ENCODE peak calls at places on chromosomes 16 and 17, in five cellular contexts. K, N, C, X and O are unnamed samples.

GRCh38 chr16:77951788-77952187 is 70.6 kb upstream of the CLEC3A start:
- DNase-seq in C (no peak), X (no peak), K (no peak), N (peak; percentile 91), O (peak; percentile 81)

GRCh38 chr17:71237903-71238538 is 882.8 kb upstream of the SOX9 start:
- DNase-seq in K (peak; percentile 53), N (peak; percentile 11), C (no peak), X (no peak), O (no peak)

GRCh38 chr17:75856062-75856681 is 1.0 kb upstream of the WBP2 start:
- DNase-seq in C (no peak), N (peak; percentile 53), K (peak; percentile 31), X (no peak), O (no peak)

GRCh38 chr16:20001856-20002707 is 71.6 kb downstream of the GPR139 start:
- DNase-seq in N (no peak), K (no peak), X (no peak), C (no peak), O (no peak)

GRCh38 chr16:11627822-11628457 is 40.3 kb upstream of the SNN start:
- DNase-seq in C (no peak), K (peak; percentile 60), N (no peak), X (no peak), O (peak; percentile 80)

GRCh38 chr16:81697321-81697885 is 81.7 kb upstream of the PLCG2 start:
- DNase-seq in N (peak; percentile 85), C (peak; percentile 77), K (peak; percentile 54), X (no peak), O (peak; percentile 70)

GRCh38 chr16:35798885-35799426 is 2339.5 kb downstream of the TP53TG3F start:
- DNase-seq in K (no peak), N (no peak), X (no peak), C (no peak), O (no peak)

GRCh38 chr17:50056217-50056960 is 479 bp downstream of the ITGA3 start:
- DNase-seq in X (peak; percentile 76), K (peak; percentile 69), C (peak; percentile 88), N (peak; percentile 93), O (peak; percentile 89)

GRCh38 chr16:58022601-58023371 is 2.8 kb upstream of the MMP15 start:
- DNase-seq in N (peak; percentile 42), X (no peak), C (no peak), K (peak; percentile 68), O (no peak)

GRCh38 chr16:57186630-57187507 is 740 bp downstream of the RSPRY1 start:
- DNase-seq in X (peak; percentile 29), N (peak; percentile 77), K (no peak), C (peak; percentile 28), O (peak; percentile 52)

GRCh38 chr16:4768549-4769305 is 1.8 kb upstream of the ZNF500 start:
- DNase-seq in N (peak; percentile 98), K (peak; percentile 92), C (peak; percentile 98), X (peak; percentile 96), O (peak; percentile 96)
- H2BK120ac ChIP-seq in N (no peak overlapping the region), K (peak overlapping the region; percentile 44), C (no peak overlapping the region), X (no peak overlapping the region), O (peak overlapping the region; percentile 26)

DNA sequence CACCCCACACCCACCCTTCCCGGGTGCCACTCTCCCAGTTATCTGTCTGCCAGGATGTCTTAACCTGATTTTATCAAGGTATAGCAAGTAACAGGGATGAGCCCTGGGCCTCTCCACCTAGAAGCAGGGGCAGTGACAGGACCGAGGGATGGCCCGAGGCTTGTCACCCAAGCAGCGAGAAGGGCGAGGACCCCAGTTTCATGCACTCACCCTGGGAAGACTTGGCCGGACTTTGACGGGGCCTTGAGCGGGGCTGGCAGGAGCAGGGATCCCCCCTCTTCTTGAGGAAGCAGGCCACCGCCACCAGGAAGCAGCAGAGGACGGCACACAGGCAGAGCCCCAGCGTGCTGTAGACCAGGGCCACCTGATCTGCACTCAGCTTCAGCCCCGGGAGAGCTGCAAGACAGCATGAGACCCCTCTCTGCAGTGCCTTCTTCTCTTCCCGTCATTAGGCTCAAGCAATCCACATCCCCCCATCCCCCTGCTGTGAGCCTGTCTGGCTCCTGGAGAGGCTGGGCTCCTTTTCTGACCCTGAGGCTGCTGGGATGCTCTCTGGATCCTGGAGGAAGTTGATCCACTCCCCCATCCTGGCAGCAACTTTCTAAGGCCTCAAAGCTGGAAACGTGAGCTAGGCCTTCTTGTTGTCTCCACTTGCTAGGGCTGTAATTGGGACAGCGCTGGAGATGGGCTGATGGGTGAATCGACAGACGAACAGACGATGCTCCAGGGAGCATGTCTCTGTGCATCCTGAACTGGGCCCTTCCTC is 31.6 kb downstream of the TNFRSF13B start:
- DNase-seq in K (no peak), X (no peak), C (peak; percentile 87), N (peak; percentile 99), O (no peak)
- H2BK120ac ChIP-seq in K (no peak overlapping the region), X (no peak overlapping the region), C (no peak overlapping the region), N (peak overlapping the region; percentile 5), O (no peak overlapping the region)

DNA sequence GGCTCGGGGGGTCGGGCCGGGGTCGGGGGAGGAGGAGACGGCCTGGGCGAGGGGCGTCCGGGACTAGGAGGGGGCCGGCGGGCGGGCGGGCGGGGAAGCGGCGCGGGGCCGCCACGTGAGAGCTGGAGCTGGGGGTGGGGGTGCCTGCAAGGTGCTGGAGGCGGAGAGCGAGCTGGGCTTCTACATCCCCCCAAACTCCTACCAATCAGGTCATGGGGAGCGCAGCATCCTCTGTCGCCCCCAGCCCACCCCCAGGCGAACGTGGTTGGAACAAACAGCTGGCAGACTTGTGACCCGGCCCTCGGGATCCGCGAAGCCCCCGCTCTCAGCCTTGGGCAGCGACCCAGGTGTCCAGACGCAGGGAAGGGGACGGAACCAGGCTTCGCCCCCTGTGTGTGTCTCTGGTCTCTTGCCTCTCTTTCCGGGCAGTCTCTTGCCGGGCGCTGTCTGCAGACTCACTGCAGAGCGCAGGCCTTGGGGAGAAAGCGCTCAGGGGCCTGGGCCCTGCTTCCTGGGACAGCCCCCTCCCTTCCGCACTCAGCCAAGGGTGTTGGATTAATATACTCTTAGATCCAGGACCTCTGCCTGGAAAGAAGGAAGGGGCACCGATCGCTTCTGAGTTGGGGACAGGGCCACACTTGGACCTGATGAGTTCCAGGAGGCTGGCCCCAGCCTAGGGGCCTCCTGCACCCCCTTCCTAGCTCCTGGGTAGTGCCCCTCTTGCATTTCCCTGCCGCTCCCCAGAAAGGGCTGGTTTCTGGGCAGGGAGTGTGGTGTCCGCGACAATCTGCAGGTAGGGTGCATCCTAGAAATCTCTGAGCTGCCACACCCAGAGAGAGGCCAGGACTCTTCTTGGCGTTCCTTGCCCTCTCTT is 730 bp downstream of the RASL10B start:
- DNase-seq in X (no peak), N (no peak), C (peak; percentile 56), K (no peak), O (no peak)
- H2BK120ac ChIP-seq in X (no peak overlapping the region), N (peak overlapping the region; percentile 51), C (no peak overlapping the region), K (no peak overlapping the region), O (no peak overlapping the region)

GRCh38 chr16:75307506-75307905 is 56.1 kb upstream of the BCAR1 start:
- DNase-seq in X (no peak), N (no peak), K (no peak), C (no peak), O (no peak)
- H2BK120ac ChIP-seq in X (no peak overlapping the region), N (no peak overlapping the region), K (no peak overlapping the region), C (no peak overlapping the region), O (no peak overlapping the region)

DNA sequence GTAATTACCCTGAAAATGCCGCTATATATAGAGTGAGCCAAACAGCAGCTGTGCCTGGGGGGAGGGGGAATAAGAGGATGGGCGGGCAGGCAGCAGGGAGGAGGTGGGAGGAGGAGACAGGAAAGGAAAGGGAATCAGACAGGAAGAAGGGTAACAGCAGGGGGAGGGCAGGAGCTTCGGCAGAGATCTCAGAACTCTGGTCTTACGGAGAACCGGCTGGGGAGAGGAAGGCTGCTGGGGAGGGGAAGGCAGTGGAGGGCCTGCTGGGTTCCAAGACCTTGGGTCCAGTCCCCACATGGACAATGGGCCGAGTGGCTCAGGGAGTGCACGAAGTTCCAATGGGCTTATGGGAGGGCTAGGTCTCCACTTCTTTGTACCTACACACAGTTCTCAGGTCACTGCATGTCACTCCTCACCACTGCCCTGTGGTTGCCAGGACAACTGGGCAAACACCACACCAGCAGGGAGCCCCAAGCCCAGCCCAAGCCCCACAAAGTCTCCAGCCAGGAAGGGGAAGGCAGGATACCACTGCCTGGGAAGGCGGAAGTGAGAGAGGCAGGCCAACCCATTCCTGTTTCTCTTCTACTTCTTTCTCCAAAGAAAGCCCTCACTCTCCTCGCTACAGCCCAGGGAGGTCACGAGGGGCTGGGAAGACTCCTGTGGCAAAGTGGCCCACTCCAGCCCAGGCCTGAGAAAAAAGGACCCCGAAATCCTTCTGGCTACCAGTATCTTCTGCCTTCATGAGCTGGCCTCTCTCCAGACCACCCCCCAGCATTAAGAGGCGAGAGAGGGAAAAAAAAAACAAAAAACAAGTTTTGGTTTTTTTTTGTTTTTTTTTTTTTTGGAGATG is 25.3 kb downstream of the G6PC3 start:
- DNase-seq in C (peak; percentile 98), X (peak; percentile 91), K (peak; percentile 93), N (peak; percentile 99), O (no peak)
- H2BK120ac ChIP-seq in C (no peak overlapping the region), X (peak overlapping the region; percentile 29), K (peak overlapping the region; percentile 94), N (no peak overlapping the region), O (peak overlapping the region; percentile 18)

GRCh38 chr17:82592289-82592683 is 56.0 kb downstream of the WDR45B start:
- DNase-seq in C (no peak), X (no peak), N (no peak), K (no peak), O (peak; percentile 73)
- H2BK120ac ChIP-seq in C (no peak overlapping the region), X (no peak overlapping the region), N (no peak overlapping the region), K (no peak overlapping the region), O (peak overlapping the region; percentile 6)

GRCh38 chr17:48542956-48543853 is 1.7 kb downstream of the HOXB2 start:
- DNase-seq in C (peak; percentile 79), K (peak; percentile 67), N (peak; percentile 72), X (no peak), O (peak; percentile 63)

GRCh38 chr17:48543854-48544355 is 1.0 kb downstream of the HOXB2 start:
- DNase-seq in K (no peak), C (no peak), X (no peak), N (no peak), O (no peak)

GRCh38 chr17:48541036-48541573 is 3.8 kb downstream of the HOXB2 start:
- DNase-seq in X (no peak), N (no peak), C (no peak), K (peak; percentile 32), O (no peak)

GRCh38 chr17:48541574-48542113 is 3.3 kb downstream of the HOXB2 start:
- DNase-seq in X (no peak), C (peak; percentile 67), K (peak; percentile 69), N (no peak), O (peak; percentile 15)

DNA sequence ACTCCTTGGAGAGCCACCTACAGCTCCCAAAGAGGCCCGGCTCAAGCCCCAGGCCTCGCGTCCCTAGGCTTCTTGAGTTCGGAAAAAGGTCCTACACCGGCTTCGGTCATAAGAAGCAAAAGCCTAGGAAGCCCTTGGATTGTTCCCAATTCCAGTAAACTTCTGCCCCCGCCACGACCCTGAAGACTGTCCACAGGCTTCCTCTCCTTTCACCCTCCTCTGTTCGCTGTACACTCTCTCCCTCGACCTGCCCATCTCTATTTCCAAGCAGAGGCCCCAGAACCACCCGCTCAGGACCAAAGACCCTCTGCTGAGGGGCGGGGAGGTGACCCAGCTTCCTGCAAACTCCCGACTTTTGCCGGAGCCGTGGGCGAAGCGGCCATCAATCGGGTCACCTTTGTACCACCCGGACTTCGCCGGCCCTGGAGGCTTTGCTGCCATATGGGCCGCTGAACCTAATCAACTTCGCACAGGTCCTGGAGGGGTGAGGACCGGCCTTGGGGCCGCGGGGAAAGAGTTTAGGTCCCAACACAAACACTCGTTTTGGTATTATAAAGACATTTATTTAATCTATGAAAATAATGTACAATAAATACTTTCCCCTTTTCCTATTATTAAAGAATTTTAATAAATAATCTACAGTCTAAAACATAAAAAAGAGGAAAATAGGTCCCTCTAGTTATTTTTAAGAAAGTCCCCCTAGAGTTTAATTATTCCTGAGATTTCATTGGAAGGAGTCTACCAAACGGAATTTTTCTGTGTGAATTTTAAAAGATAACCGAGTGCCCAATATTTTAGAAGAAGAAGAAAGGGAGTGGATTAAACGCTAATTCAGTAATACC is 2.6 kb downstream of the HOXB2 start:
- DNase-seq in N (no peak), X (no peak), C (no peak), K (peak; percentile 34), O (no peak)
- H2BK120ac ChIP-seq in N (no peak overlapping the region), X (no peak overlapping the region), C (no peak overlapping the region), K (peak overlapping the region; percentile 88), O (peak overlapping the region; percentile 96)

GRCh38 chr17:31696703-31697325 is 162.2 kb downstream of the COPRS start:
- DNase-seq in K (no peak), N (no peak), X (no peak), C (no peak), O (no peak)
- H2BK120ac ChIP-seq in K (peak overlapping the region; percentile 88), N (no peak overlapping the region), X (no peak overlapping the region), C (no peak overlapping the region), O (peak overlapping the region; percentile 23)